ENCODE peak calls at places on chromosomes 4 and X, in seven cellular contexts. O, R, S, T, P, H and M are unnamed samples.
A peak's percentile ranks its signal among the peaks of the same experiment; 100 is the strongest.

GRCh38 chr4:184473515-184474260 is 662 bp downstream of the IRF2 start:
- DNase-seq in O (peak; percentile 69), R (peak; percentile 57), S (no peak), T (peak; percentile 60), P (peak; percentile 46), H (peak; percentile 56), M (no peak)

GRCh38 chrX:40152173-40152705 is 54.5 kb upstream of the BCOR start:
- DNase-seq in O (no peak), R (peak; percentile 61), S (no peak), T (no peak), P (no peak), H (peak; percentile 45), M (no peak)

GRCh38 chr4:109434007-109434792 is 585 bp downstream of the SEC24B start:
- DNase-seq in O (peak; percentile 34), R (peak; percentile 27), S (no peak), T (peak; percentile 60), P (peak; percentile 42), H (peak; percentile 41), M (no peak)

GRCh38 chr4:153529646-153530045 is 63.5 kb downstream of the TMEM131L start:
- DNase-seq in O (no peak), R (no peak), S (no peak), T (no peak), P (no peak), H (no peak), M (no peak)

GRCh38 chrX:43717161-43717560 is 61.1 kb downstream of the MAOA start:
- DNase-seq in O (no peak), R (no peak), S (no peak), T (no peak), P (no peak), H (no peak), M (no peak)

GRCh38 chr4:84661191-84661944 is 78.4 kb downstream of the CDS1 start:
- DNase-seq in O (no peak), R (no peak), S (no peak), T (no peak), P (no peak), H (no peak), M (no peak)

GRCh38 chr4:152460488-152460887 is 75.4 kb downstream of the FBXW7 start:
- DNase-seq in O (no peak), R (no peak), S (peak; percentile 37), T (no peak), P (no peak), H (no peak), M (no peak)

GRCh38 chrX:46811101-46811500 is 25.7 kb upstream of the RP2 start:
- DNase-seq in O (no peak), R (no peak), S (no peak), T (no peak), P (no peak), H (no peak), M (no peak)

GRCh38 chr4:8269535-8270417 is at the start of gene HTRA3:
- DNase-seq in O (no peak), R (no peak), S (no peak), T (peak; percentile 77), P (no peak), H (no peak), M (no peak)

GRCh38 chrX:118347131-118347530 is 1.2 kb downstream of the WDR44 start:
- DNase-seq in O (no peak), R (no peak), S (no peak), T (no peak), P (no peak), H (no peak), M (no peak)

GRCh38 chr4:4780634-4781287 is 78.7 kb upstream of the MSX1 start:
- DNase-seq in O (no peak), R (no peak), S (no peak), T (no peak), P (no peak), H (no peak), M (no peak)

GRCh38 chr4:183099537-183100297 is 660 bp downstream of the WWC2 start:
- DNase-seq in O (no peak), R (peak; percentile 15), S (no peak), T (peak; percentile 62), P (peak; percentile 34), H (peak; percentile 24), M (no peak)

GRCh38 chr4:173301518-173302201 is 32.5 kb downstream of the HMGB2 start:
- DNase-seq in O (peak; percentile 46), R (peak; percentile 30), S (peak; percentile 12), T (no peak), P (no peak), H (no peak), M (no peak)

GRCh38 chrX:133726211-133726630 is 259.2 kb downstream of the GPC3 start:
- DNase-seq in O (no peak), R (no peak), S (peak; percentile 5), T (no peak), P (no peak), H (no peak), M (no peak)

GRCh38 chr4:159719531-159719930 is 616.7 kb downstream of the RAPGEF2 start:
- DNase-seq in O (no peak), R (no peak), S (no peak), T (no peak), P (no peak), H (no peak), M (no peak)

GRCh38 chr4:119261986-119262385 is 49.5 kb downstream of the USP53 start:
- DNase-seq in O (no peak), R (no peak), S (no peak), T (no peak), P (no peak), H (no peak), M (no peak)

GRCh38 chr4:88177981-88178632 is 19.7 kb upstream of the ABCG2 start:
- DNase-seq in O (no peak), R (peak; percentile 7), S (peak; percentile 91), T (no peak), P (peak; percentile 61), H (no peak), M (no peak)

GRCh38 chr4:70705146-70705855 is 16.5 kb upstream of the RUFY3 start:
- DNase-seq in O (peak; percentile 78), R (peak; percentile 74), S (no peak), T (peak; percentile 80), P (peak; percentile 77), H (peak; percentile 83), M (no peak)

GRCh38 chrX:15929231-15929630 is 74.6 kb upstream of the AP1S2 start:
- DNase-seq in O (no peak), R (no peak), S (no peak), T (no peak), P (no peak), H (no peak), M (no peak)

GRCh38 chr4:172515266-172515879 is 653.2 kb upstream of the GALNT7 start:
- DNase-seq in O (no peak), R (no peak), S (no peak), T (no peak), P (no peak), H (no peak), M (no peak)

GRCh38 chr4:174702974-174703478 is 126.0 kb downstream of the GLRA3 start:
- DNase-seq in O (no peak), R (no peak), S (no peak), T (no peak), P (no peak), H (no peak), M (no peak)

GRCh38 chr4:71209161-71209560 is 129.7 kb upstream of the SLC4A4 start:
- DNase-seq in O (no peak), R (no peak), S (no peak), T (no peak), P (no peak), H (no peak), M (no peak)

GRCh38 chrX:153731117-153731844 is 6.6 kb downstream of the ABCD1 start:
- DNase-seq in O (no peak), R (no peak), S (no peak), T (no peak), P (no peak), H (no peak), M (no peak)

GRCh38 chr4:11228575-11228974 is 200.1 kb downstream of the HS3ST1 start:
- DNase-seq in O (no peak), R (no peak), S (no peak), T (no peak), P (no peak), H (no peak), M (no peak)